ENCODE peak calls at places on chromosomes 5 and 9, in four cellular contexts. H, X, K and W are unnamed samples.

GRCh38 chr5:95621839-95622629 is 2.1 kb downstream of the GPR150 start:
- DNase-seq in H (no peak), K (no peak), X (no peak), W (no peak)

GRCh38 chr5:68395844-68396523 is 180.4 kb downstream of the PIK3R1 start:
- DNase-seq in H (no peak), K (no peak), X (no peak), W (no peak)

GRCh38 chr9:99299214-99300102 is 77.4 kb downstream of the SEC61B start:
- DNase-seq in H (no peak), X (peak), K (no peak), W (no peak)

GRCh38 chr5:14178091-14178490 is 34.9 kb downstream of the TRIO start:
- DNase-seq in K (no peak), X (no peak), H (no peak), W (no peak)

GRCh38 chr9:10921671-10922070 is 308.9 kb upstream of the PTPRD start:
- DNase-seq in X (no peak), K (peak), H (no peak), W (peak)

GRCh38 chr5:9173281-9174048 is 372.4 kb downstream of the SEMA5A start:
- DNase-seq in X (peak), H (no peak), K (no peak), W (no peak)

GRCh38 chr5:122908662-122909061 is 63.2 kb downstream of the SNX24 start:
- DNase-seq in X (no peak), K (no peak), H (no peak), W (no peak)

GRCh38 chr9:78573205-78573604 is 276.3 kb downstream of the PSAT1 start:
- DNase-seq in H (no peak), K (no peak), X (no peak), W (no peak)

GRCh38 chr5:103111458-103111857 is 8.5 kb downstream of the GIN1 start:
- DNase-seq in X (no peak), H (no peak), K (no peak), W (no peak)

GRCh38 chr9:6711403-6711802 is 46.4 kb upstream of the KDM4C start:
- DNase-seq in X (peak), K (no peak), H (no peak), W (no peak)

GRCh38 chr5:163564321-163564924 is 59.0 kb downstream of the MAT2B start:
- DNase-seq in H (peak), K (no peak), X (peak), W (peak)

GRCh38 chr5:172541764-172542120 is 87.4 kb upstream of the SH3PXD2B start:
- DNase-seq in H (no peak), K (no peak), X (no peak), W (no peak)

GRCh38 chr9:132412089-132412488 is 2.1 kb downstream of the CFAP77 start:
- DNase-seq in H (peak), K (no peak), X (no peak), W (no peak)

GRCh38 chr5:10860645-10861455 is 99.8 kb upstream of the DAP start:
- DNase-seq in K (no peak), H (no peak), X (peak), W (no peak)

GRCh38 chr9:19306568-19306967 is 73.5 kb downstream of the RPS6 start:
- DNase-seq in K (no peak), X (no peak), H (no peak), W (no peak)

GRCh38 chr9:95078934-95079333 is 238.6 kb downstream of the FANCC start:
- DNase-seq in X (no peak), K (no peak), H (peak), W (no peak)

GRCh38 chr9:113463418-113464285 is at the start of gene RGS3:
- DNase-seq in X (no peak), K (peak), H (peak), W (peak)

GRCh38 chr9:3088166-3088702 is 244.3 kb upstream of the PUM3 start:
- DNase-seq in H (peak), X (no peak), K (peak), W (no peak)

GRCh38 chr9:95462419-95463121 is 54.2 kb downstream of the PTCH1 start:
- DNase-seq in X (peak), H (peak), K (no peak), W (no peak)

DNA sequence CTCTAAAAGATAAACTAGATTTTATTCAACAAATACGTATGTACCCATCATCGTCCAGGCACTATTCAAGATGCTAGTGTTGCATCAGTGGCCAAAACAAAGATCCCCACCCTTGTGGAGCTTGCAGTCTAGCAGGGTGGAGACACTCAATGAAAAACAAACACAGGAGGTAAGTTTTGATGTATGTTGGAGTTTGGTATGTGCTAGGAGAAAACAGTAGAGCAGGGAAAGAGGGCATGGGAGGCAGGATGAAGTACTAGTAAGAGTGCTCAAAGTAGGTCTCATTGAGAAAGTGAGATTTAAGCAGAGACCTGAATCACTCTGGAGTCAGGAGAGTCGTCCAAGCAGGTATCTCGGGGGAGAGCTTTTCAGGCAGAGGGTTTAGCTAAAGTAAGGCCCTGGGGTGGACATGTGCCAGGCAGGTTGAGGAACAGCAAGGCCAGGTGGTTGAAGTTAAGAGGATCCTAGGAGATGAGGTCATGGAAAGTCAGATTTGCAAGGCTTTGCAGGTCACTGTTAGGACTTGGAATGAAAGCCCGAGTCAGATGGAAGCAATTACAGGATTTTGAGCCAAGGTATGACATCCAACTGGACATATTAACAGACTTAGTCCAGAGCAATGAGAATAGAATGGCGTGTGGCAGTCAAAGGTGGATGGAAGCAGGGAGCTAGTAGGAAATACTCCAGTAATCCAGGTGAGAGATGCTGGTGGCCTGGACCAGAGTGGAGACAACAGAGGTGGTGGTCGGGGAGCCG is 9.2 kb downstream of the SNX18 start:
- DNase-seq in X (no peak), H (no peak), K (no peak), W (no peak)
- H3K9ac ChIP-seq in X (no peak), H (no peak), K (no peak), W (no peak)

GRCh38 chr9:82385633-82386032 is 397.1 kb downstream of the SPATA31D1 start:
- DNase-seq in K (no peak), H (no peak), X (no peak), W (no peak)

GRCh38 chr9:82382887-82383616 is 394.5 kb downstream of the SPATA31D1 start:
- DNase-seq in X (no peak), K (peak), H (no peak), W (peak)
- H4K8ac ChIP-seq in X (no peak), K (no peak), H (no peak), W (no peak)

GRCh38 chr5:62587737-62588136 is 9.1 kb downstream of the LRRC70 start:
- DNase-seq in H (no peak), X (no peak), K (no peak), W (no peak)
- H4K91ac ChIP-seq in H (no peak), X (no peak), K (no peak), W (no peak)

GRCh38 chr5:176524138-176524537 is 13.1 kb downstream of the RNF44 start:
- DNase-seq in K (no peak), H (no peak), X (no peak), W (no peak)
- H3K9ac ChIP-seq in K (no peak), H (no peak), X (no peak), W (no peak)

DNA sequence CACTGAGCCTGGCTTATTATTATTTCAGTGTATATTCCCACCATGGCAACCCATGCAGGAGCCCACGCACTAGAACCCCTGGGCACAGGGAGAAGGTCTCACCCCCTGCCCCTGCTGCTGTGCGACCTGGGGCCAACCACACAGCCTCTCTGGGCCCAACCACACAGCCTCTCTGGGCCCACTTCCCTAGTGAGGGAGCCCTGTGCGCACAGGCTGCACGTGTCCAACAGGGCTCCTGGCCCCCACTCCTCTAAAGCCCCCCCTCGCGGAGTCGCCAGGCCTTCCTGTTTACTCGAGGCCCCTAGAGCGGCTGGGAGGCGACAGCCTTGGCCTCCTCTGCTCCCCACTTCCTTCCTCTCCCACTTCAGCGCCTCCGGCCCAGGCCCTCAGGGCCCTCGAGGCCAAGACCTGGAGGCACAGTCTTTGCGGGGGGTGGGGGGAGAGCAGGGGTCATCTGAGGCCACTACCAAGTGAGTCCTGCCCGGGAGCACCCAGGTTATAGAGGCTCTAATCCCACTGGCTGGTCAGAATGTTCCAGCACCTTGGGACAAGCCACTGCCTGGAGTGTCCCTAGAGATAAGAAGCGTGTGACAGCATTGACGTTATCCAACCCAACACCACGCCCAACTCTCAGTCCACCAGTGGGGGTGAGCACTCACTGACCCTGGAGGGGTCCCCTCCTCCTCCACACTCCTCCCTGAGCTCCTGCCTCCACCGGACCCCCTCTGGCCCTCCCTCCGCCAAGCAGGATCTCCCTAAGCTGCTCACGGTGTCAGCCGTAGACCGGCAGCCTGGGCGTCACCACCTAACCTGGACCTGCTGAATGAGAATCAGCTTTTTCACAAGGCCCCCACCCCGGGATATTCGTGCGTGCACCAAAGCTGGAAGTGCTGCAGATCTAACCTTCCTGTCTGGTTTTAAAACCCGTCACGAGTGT is 7.9 kb upstream of the ENG start:
- DNase-seq in X (no peak), H (no peak), K (no peak), W (no peak)
- H4K8ac ChIP-seq in X (no peak), H (no peak), K (no peak), W (no peak)

GRCh38 chr9:136856541-136857141 is 4.5 kb downstream of the MAMDC4 start:
- DNase-seq in X (no peak), K (no peak), H (peak), W (no peak)
- H4K91ac ChIP-seq in X (no peak), K (no peak), H (no peak), W (no peak)

DNA sequence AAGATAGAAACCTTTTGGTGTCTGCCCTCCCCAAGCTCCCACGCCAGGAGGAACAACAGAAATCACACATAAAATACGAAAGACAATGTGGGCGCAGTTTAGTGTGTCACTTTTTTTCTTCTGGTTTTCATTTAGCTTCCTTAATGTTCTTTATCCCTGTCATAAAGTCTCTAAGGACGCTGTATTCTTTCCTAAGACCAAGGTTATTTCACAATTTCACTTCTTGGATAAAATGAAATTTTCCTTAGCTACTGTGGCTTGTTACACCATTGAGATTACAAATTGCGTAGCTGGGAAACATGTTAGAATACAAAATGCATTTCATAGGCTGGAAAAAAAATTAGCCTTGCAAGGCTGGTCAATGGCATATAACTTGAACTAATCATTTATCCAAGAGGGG is 85.4 kb downstream of the GLIS3 start:
- DNase-seq in H (no peak), K (no peak), X (no peak), W (no peak)
- H3K9ac ChIP-seq in H (no peak), K (no peak), X (no peak), W (no peak)

DNA sequence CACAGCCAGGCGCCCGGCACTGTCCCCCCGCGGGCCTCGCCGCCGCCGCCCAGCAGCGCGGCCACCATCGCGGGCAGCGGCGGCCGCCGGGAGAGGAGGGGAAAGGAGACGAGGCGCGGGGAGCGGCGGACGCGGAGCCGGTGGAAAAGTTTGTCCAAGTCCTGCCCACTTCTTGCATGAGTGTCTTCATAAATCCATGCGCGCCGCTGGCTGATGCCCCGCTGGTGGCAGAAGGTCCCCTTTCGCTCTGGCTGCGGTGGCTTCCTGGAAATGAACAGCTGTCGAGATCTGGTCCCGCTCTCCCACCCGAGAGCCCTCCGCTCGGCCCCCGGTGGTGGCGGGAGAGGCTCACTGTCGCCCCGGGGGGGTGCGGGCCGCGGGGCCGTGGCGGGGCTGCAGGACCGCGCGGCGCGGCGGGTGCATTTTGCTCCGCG is 577 bp downstream of the GAS1 start:
- DNase-seq in X (no peak), K (no peak), H (peak), W (no peak)
- H4K8ac ChIP-seq in X (peak), K (peak), H (no peak), W (no peak)

GRCh38 chr9:104993291-104993963 is 65.5 kb upstream of the ABCA1 start:
- DNase-seq in X (peak), K (peak), H (peak), W (peak)
- H4K91ac ChIP-seq in X (peak), K (peak), H (no peak), W (no peak)

GRCh38 chr5:145937432-145938250 is 1.3 kb downstream of the SH3RF2 start:
- DNase-seq in H (peak), K (peak), X (peak), W (no peak)
- H3K9ac ChIP-seq in H (no peak), K (no peak), X (no peak), W (peak)